ENCODE peak calls at places on chromosomes 13 and 19, in nine cellular contexts. One of them, this sample, is unnamed.

GRCh38 chr19:6890421-6890913 is 3.1 kb downstream of the ADGRE1 start:
- DNase-seq in A549: no peak
- DNase-seq in HL-60: no peak
- DNase-seq in Panc1: no peak
- DNase-seq in GM12878: no peak
- DNase-seq in SK-N-SH: no peak
- DNase-seq in HepG2: no peak
- DNase-seq in HCT116: no peak
- DNase-seq in K562: no peak
- DNase-seq in this sample: no peak

GRCh38 chr19:1942934-1943555 is 2.1 kb downstream of the CSNK1G2 start:
- DNase-seq in A549: no peak
- DNase-seq in HL-60: no peak
- DNase-seq in Panc1: no peak
- DNase-seq in GM12878: no peak
- DNase-seq in SK-N-SH: no peak
- DNase-seq in HepG2: no peak
- DNase-seq in HCT116: no peak
- DNase-seq in K562: no peak
- DNase-seq in this sample: no peak

GRCh38 chr19:19477705-19478383 is 37.5 kb downstream of the TSSK6 start:
- DNase-seq in A549: no peak
- DNase-seq in HL-60: no peak
- DNase-seq in Panc1: no peak
- DNase-seq in GM12878: no peak
- DNase-seq in SK-N-SH: no peak
- DNase-seq in HepG2: no peak
- DNase-seq in HCT116: no peak
- DNase-seq in K562: no peak
- DNase-seq in this sample: no peak

GRCh38 chr19:55432355-55432959 is 10.6 kb downstream of the SHISA7 start:
- DNase-seq in A549: no peak
- DNase-seq in HL-60: no peak
- DNase-seq in Panc1: no peak
- DNase-seq in GM12878: no peak
- DNase-seq in SK-N-SH: no peak
- DNase-seq in HepG2: no peak
- DNase-seq in HCT116: no peak
- DNase-seq in K562: no peak
- DNase-seq in this sample: no peak

GRCh38 chr13:63041640-63042414 is 1626.2 kb upstream of the PCDH20 start:
- DNase-seq in A549: no peak
- DNase-seq in HL-60: no peak
- DNase-seq in Panc1: no peak
- DNase-seq in GM12878: no peak
- DNase-seq in SK-N-SH: no peak
- DNase-seq in HepG2: no peak
- DNase-seq in HCT116: no peak
- DNase-seq in K562: no peak
- DNase-seq in this sample: no peak

GRCh38 chr19:39927524-39928356 is 6.7 kb downstream of the FCGBP start:
- DNase-seq in A549: no peak
- DNase-seq in HL-60: no peak
- DNase-seq in Panc1: no peak
- DNase-seq in GM12878: no peak
- DNase-seq in SK-N-SH: no peak
- DNase-seq in HepG2: no peak
- DNase-seq in HCT116: no peak
- DNase-seq in K562: peak; percentile 5
- DNase-seq in this sample: no peak

GRCh38 chr13:111210488-111210887 is 95.4 kb downstream of the ARHGEF7 start:
- DNase-seq in A549: no peak
- DNase-seq in HL-60: no peak
- DNase-seq in Panc1: no peak
- DNase-seq in GM12878: no peak
- DNase-seq in SK-N-SH: no peak
- DNase-seq in HepG2: no peak
- DNase-seq in HCT116: no peak
- DNase-seq in K562: no peak
- DNase-seq in this sample: no peak

GRCh38 chr19:48117515-48118330 is 7.1 kb upstream of the PLA2G4C start:
- DNase-seq in A549: no peak
- DNase-seq in HL-60: no peak
- DNase-seq in Panc1: no peak
- DNase-seq in GM12878: no peak
- DNase-seq in SK-N-SH: no peak
- DNase-seq in HepG2: no peak
- DNase-seq in HCT116: no peak
- DNase-seq in K562: no peak
- DNase-seq in this sample: peak; percentile 62

GRCh38 chr19:49335784-49336481 is 727 bp downstream of the CD37 start:
- DNase-seq in A549: no peak
- DNase-seq in HL-60: no peak
- DNase-seq in Panc1: no peak
- DNase-seq in GM12878: no peak
- DNase-seq in SK-N-SH: no peak
- DNase-seq in HepG2: no peak
- DNase-seq in HCT116: no peak
- DNase-seq in K562: no peak
- DNase-seq in this sample: no peak

GRCh38 chr13:79341202-79341601 is 64.9 kb downstream of the RBM26 start:
- DNase-seq in A549: no peak
- DNase-seq in HL-60: no peak
- DNase-seq in Panc1: no peak
- DNase-seq in GM12878: no peak
- DNase-seq in SK-N-SH: no peak
- DNase-seq in HepG2: no peak
- DNase-seq in HCT116: no peak
- DNase-seq in K562: no peak
- DNase-seq in this sample: no peak

GRCh38 chr13:41562083-41562482 is 104.7 kb downstream of the RGCC start:
- DNase-seq in A549: no peak
- DNase-seq in HL-60: no peak
- DNase-seq in Panc1: no peak
- DNase-seq in GM12878: no peak
- DNase-seq in SK-N-SH: no peak
- DNase-seq in HepG2: no peak
- DNase-seq in HCT116: no peak
- DNase-seq in K562: no peak
- DNase-seq in this sample: no peak

GRCh38 chr19:19550454-19550842 is 12.4 kb downstream of the CILP2 start:
- DNase-seq in A549: no peak
- DNase-seq in HL-60: no peak
- DNase-seq in Panc1: no peak
- DNase-seq in GM12878: no peak
- DNase-seq in SK-N-SH: no peak
- DNase-seq in HepG2: no peak
- DNase-seq in HCT116: no peak
- DNase-seq in K562: no peak
- DNase-seq in this sample: no peak

GRCh38 chr13:44052843-44053607 is 173.3 kb downstream of the LACC1 start:
- DNase-seq in A549: no peak
- DNase-seq in HL-60: no peak
- DNase-seq in Panc1: no peak
- DNase-seq in GM12878: no peak
- DNase-seq in SK-N-SH: no peak
- DNase-seq in HepG2: no peak
- DNase-seq in HCT116: no peak
- DNase-seq in K562: no peak
- DNase-seq in this sample: peak; percentile 60

GRCh38 chr13:21079761-21080730 is 18.7 kb upstream of the LATS2 start:
- DNase-seq in A549: no peak
- DNase-seq in HL-60: no peak
- DNase-seq in Panc1: no peak
- DNase-seq in GM12878: no peak
- DNase-seq in SK-N-SH: no peak
- DNase-seq in HepG2: peak; percentile 19
- DNase-seq in HCT116: no peak
- DNase-seq in K562: no peak
- DNase-seq in this sample: no peak

GRCh38 chr19:13103585-13103923 is 896 bp upstream of the LYL1 start:
- DNase-seq in A549: no peak
- DNase-seq in HL-60: no peak
- DNase-seq in Panc1: no peak
- DNase-seq in GM12878: no peak
- DNase-seq in SK-N-SH: no peak
- DNase-seq in HepG2: no peak
- DNase-seq in HCT116: no peak
- DNase-seq in K562: no peak
- DNase-seq in this sample: no peak

GRCh38 chr19:17402982-17403855 is 2.2 kb downstream of the BST2 start:
- DNase-seq in A549: peak; percentile 49
- DNase-seq in HL-60: no peak
- DNase-seq in Panc1: no peak
- DNase-seq in GM12878: no peak
- DNase-seq in SK-N-SH: peak; percentile 98
- DNase-seq in HepG2: no peak
- DNase-seq in HCT116: no peak
- DNase-seq in K562: peak; percentile 97
- DNase-seq in this sample: peak; percentile 92

DNA sequence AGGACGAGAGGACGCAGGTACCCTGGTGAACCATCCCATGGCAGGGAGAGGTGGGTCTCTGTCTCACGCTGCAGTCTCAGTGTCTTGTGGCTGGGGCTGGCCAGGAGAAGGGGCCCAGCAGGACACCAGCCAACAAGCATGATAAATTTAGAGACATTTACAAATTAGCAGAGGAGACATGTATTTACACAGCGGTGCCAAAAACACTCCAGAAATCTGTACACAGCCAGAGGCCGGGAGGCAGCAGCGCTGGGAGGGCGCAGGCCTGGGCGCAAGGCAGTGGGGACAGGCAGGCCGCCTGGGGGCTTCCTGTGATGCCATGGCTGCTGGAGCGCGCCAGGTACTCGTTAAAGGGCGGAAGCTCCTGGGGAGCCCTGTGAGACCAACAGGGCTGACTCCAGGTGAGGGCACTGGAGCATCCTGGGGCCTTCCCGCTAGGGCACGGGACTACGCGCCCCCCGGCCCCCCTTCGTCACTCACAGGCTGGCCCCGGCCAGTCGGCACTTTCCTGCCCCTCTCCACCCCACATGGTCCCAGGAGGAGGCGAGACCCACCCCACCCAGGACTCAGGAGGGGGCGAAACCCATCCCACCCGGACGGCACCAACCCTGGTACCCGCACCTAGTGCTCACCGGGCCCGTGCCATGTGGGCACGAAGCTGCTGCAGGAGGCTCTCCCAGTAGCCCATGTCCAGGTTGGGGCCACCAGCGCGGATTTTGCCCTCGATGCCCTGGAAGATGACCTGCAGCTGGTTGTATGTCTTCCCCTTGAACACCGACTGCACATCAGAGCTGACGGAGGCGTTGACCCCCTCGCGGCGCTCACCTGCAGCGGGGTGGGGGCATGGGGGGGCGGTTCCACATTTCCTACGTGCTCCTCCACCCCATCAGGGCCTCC is 7.3 kb upstream of the TBXA2R start:
- DNase-seq in A549: no peak
- DNase-seq in HL-60: no peak
- DNase-seq in Panc1: no peak
- DNase-seq in GM12878: no peak
- DNase-seq in SK-N-SH: no peak
- DNase-seq in HepG2: no peak
- DNase-seq in HCT116: no peak
- DNase-seq in K562: no peak
- DNase-seq in this sample: no peak
- TF ChIP-seq REST in A549: no peak
- TF ChIP-seq REST in HL-60: no peak
- TF ChIP-seq REST in Panc1: no peak
- TF ChIP-seq REST in GM12878: no peak
- TF ChIP-seq REST in SK-N-SH: no peak
- TF ChIP-seq REST in HepG2: no peak
- TF ChIP-seq REST in HCT116: no peak
- TF ChIP-seq REST in K562: no peak
- TF ChIP-seq REST in this sample: no peak

DNA sequence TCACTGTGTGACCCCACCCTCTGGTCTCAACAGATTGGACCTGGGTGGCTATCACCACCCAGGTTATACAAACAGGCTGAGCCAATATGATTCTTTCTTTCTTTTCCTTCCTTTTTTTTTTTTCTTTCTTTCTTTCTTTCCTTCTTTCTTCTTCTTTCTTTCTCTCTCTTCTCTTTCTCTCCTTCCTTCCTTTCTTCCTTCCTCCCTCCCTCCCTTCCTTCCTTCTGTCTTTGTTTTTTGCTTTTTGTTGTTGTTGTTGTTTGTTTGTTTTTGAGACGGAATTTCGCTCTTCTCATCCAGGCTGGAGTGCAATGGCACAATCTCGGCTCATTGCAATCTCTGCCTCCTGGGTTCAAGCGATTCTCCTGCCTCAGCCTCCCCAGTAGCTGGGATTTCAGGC is 17.0 kb upstream of the PTPRS start:
- DNase-seq in A549: no peak
- DNase-seq in HL-60: no peak
- DNase-seq in Panc1: no peak
- DNase-seq in GM12878: no peak
- DNase-seq in SK-N-SH: no peak
- DNase-seq in HepG2: no peak
- DNase-seq in HCT116: no peak
- DNase-seq in K562: no peak
- DNase-seq in this sample: no peak
- H3K27ac ChIP-seq in A549: no peak overlapping the region
- H3K27ac ChIP-seq in HL-60: no peak overlapping the region
- H3K27ac ChIP-seq in Panc1: no peak overlapping the region
- H3K27ac ChIP-seq in GM12878: no peak overlapping the region
- H3K27ac ChIP-seq in SK-N-SH: no peak overlapping the region
- H3K27ac ChIP-seq in HepG2: no peak overlapping the region
- H3K27ac ChIP-seq in HCT116: no peak overlapping the region
- H3K27ac ChIP-seq in K562: no peak overlapping the region
- H3K27ac ChIP-seq in this sample: no peak overlapping the region

GRCh38 chr13:94009696-94010095 is 469.8 kb downstream of the DCT start:
- DNase-seq in A549: no peak
- DNase-seq in HL-60: no peak
- DNase-seq in Panc1: no peak
- DNase-seq in GM12878: no peak
- DNase-seq in SK-N-SH: no peak
- DNase-seq in HepG2: no peak
- DNase-seq in HCT116: no peak
- DNase-seq in K562: no peak
- DNase-seq in this sample: no peak

GRCh38 chr13:94007072-94007471 is 472.4 kb downstream of the DCT start:
- DNase-seq in A549: no peak
- DNase-seq in HL-60: no peak
- DNase-seq in Panc1: no peak
- DNase-seq in GM12878: no peak
- DNase-seq in SK-N-SH: no peak
- DNase-seq in HepG2: no peak
- DNase-seq in HCT116: no peak
- DNase-seq in K562: no peak
- DNase-seq in this sample: no peak

GRCh38 chr13:94006271-94006670 is 473.2 kb downstream of the DCT start:
- DNase-seq in A549: no peak
- DNase-seq in HL-60: no peak
- DNase-seq in Panc1: no peak
- DNase-seq in GM12878: no peak
- DNase-seq in SK-N-SH: no peak
- DNase-seq in HepG2: peak; percentile 3
- DNase-seq in HCT116: no peak
- DNase-seq in K562: no peak
- DNase-seq in this sample: peak; percentile 6
- H3K4me3 ChIP-seq in A549: no peak overlapping the region
- H3K4me3 ChIP-seq in HL-60: no peak overlapping the region
- H3K4me3 ChIP-seq in Panc1: no peak overlapping the region
- H3K4me3 ChIP-seq in GM12878: no peak overlapping the region
- H3K4me3 ChIP-seq in SK-N-SH: no peak overlapping the region
- H3K4me3 ChIP-seq in HepG2: no peak overlapping the region
- H3K4me3 ChIP-seq in HCT116: no peak overlapping the region
- H3K4me3 ChIP-seq in K562: no peak overlapping the region
- H3K4me3 ChIP-seq in this sample: no peak overlapping the region

GRCh38 chr19:56959211-56959610 is 118.7 kb upstream of the PEG3 start:
- DNase-seq in A549: no peak
- DNase-seq in HL-60: no peak
- DNase-seq in Panc1: no peak
- DNase-seq in GM12878: no peak
- DNase-seq in SK-N-SH: no peak
- DNase-seq in HepG2: no peak
- DNase-seq in HCT116: no peak
- DNase-seq in K562: no peak
- DNase-seq in this sample: no peak
- TF ChIP-seq REST in A549: no peak
- TF ChIP-seq REST in HL-60: no peak
- TF ChIP-seq REST in Panc1: no peak
- TF ChIP-seq REST in GM12878: no peak
- TF ChIP-seq REST in SK-N-SH: no peak
- TF ChIP-seq REST in HepG2: no peak
- TF ChIP-seq REST in HCT116: no peak
- TF ChIP-seq REST in K562: no peak
- TF ChIP-seq REST in this sample: no peak

This sample was measured in GM23338.